ENCODE peak calls at places on chromosomes 16 and 17, in six cellular contexts. L is NCI-H345, M is GM03348, U is head of caudate nucleus, K is GF-D8, X is T-helper 2 cell. C is an unnamed sample.

GRCh38 chr16:9138731-9139501 is 47.5 kb downstream of the HAPSTR1 start:
- DNase-seq in L (peak; percentile 65), K (no peak), U (peak; percentile 89), M (peak; percentile 84), X (peak; percentile 28), C (peak; percentile 84)

GRCh38 chr17:8740486-8740885 is 4.2 kb downstream of the CCDC42 start:
- DNase-seq in L (no peak), X (no peak), U (no peak), M (no peak), K (no peak), C (no peak)

GRCh38 chr17:76667786-76668453 is 24.4 kb upstream of the ST6GALNAC1 start:
- DNase-seq in M (no peak), K (no peak), X (no peak), L (no peak), U (no peak), C (no peak)

GRCh38 chr17:63822537-63822936 is 4.7 kb upstream of the PSMC5 start:
- DNase-seq in M (no peak), X (no peak), K (no peak), U (no peak), L (no peak), C (no peak)

GRCh38 chr16:19691161-19691850 is 26.7 kb downstream of the KNOP1 start:
- DNase-seq in K (no peak), U (peak; percentile 54), X (no peak), L (no peak), M (no peak), C (no peak)

GRCh38 chr17:27226611-27227234 is 67.2 kb upstream of the WSB1 start:
- DNase-seq in U (no peak), L (no peak), K (no peak), M (no peak), X (no peak), C (peak; percentile 61)

GRCh38 chr16:58515125-58515870 is at the start of gene SETD6:
- DNase-seq in L (peak; percentile 85), K (peak; percentile 50), X (peak; percentile 49), U (peak; percentile 95), M (peak; percentile 94), C (peak; percentile 96)

GRCh38 chr16:58187092-58187491 is 10.8 kb downstream of the CSNK2A2 start:
- DNase-seq in L (no peak), K (no peak), M (no peak), U (no peak), X (no peak), C (no peak)

GRCh38 chr16:89721644-89722391 is 481 bp downstream of the ZNF276 start:
- DNase-seq in U (peak; percentile 69), K (peak; percentile 70), L (peak; percentile 21), M (peak; percentile 77), X (peak; percentile 78), C (peak; percentile 79)

GRCh38 chr17:27601975-27602302 is 29.0 kb upstream of the LGALS9 start:
- DNase-seq in M (no peak), X (no peak), L (no peak), K (no peak), U (no peak), C (no peak)

GRCh38 chr17:66960623-66961022 is 3.9 kb upstream of the CACNG4 start:
- DNase-seq in L (peak; percentile 24), U (no peak), K (no peak), M (no peak), X (no peak), C (no peak)

C was measured in adipocyte.